ENCODE peak calls at places on chromosomes 4 and X, in seven cellular contexts. S is IMR-90, O is neuronal stem cell, G is H9, H is mesendoderm, Y is H1, A is trophoblast cell. T is an unnamed sample.

GRCh38 chrX:38117485-38117884 is 103.2 kb downstream of the SRPX start:
- DNase-seq in S (peak; percentile 24), A (no peak), Y (no peak), H (no peak), O (no peak), G (no peak), T (no peak)

GRCh38 chr4:15402146-15402545 is 25.7 kb upstream of the C1QTNF7 start:
- DNase-seq in A (peak; percentile 64), H (no peak), G (no peak), S (peak; percentile 80), O (no peak), Y (no peak), T (peak; percentile 35)

GRCh38 chr4:128288689-128289106 is 1.1 kb upstream of the PGRMC2 start:
- DNase-seq in O (no peak), H (peak; percentile 72), Y (no peak), G (no peak), A (peak; percentile 79), S (peak; percentile 56), T (peak; percentile 47)

GRCh38 chr4:37243722-37244582 is 591 bp upstream of the NWD2 start:
- DNase-seq in A (peak; percentile 3), G (peak; percentile 80), S (no peak), Y (peak; percentile 31), O (peak; percentile 36), H (peak; percentile 70), T (peak; percentile 3)

GRCh38 chrX:123201720-123202119 is 17.6 kb downstream of the GRIA3 start:
- DNase-seq in H (no peak), G (no peak), A (no peak), Y (no peak), S (no peak), O (no peak), T (no peak)

GRCh38 chrX:141632124-141632523 is 42.6 kb downstream of the SPANXA2 start:
- DNase-seq in A (no peak), O (no peak), H (no peak), Y (no peak), G (no peak), S (no peak), T (no peak)

GRCh38 chrX:13415551-13415950 is 95.7 kb upstream of the ATXN3L start:
- DNase-seq in Y (no peak), S (no peak), A (no peak), H (peak; percentile 10), G (no peak), O (no peak), T (no peak)

GRCh38 chrX:24264383-24264782 is 49.5 kb downstream of the SUPT20HL2 start:
- DNase-seq in S (peak; percentile 13), A (no peak), Y (no peak), H (no peak), O (no peak), G (no peak), T (peak; percentile 22)

GRCh38 chr4:3344596-3344995 is 51.8 kb downstream of the RGS12 start:
- DNase-seq in S (no peak), O (no peak), G (no peak), H (no peak), A (no peak), Y (no peak), T (no peak)

GRCh38 chrX:131830400-131831184 is 192.5 kb upstream of the STK26 start:
- DNase-seq in H (peak; percentile 98), Y (peak; percentile 81), O (peak; percentile 81), G (peak; percentile 95), S (peak; percentile 69), A (peak; percentile 99), T (peak; percentile 89)

GRCh38 chr4:32140636-32141035 is 1420.5 kb downstream of the PCDH7 start:
- DNase-seq in O (no peak), H (peak; percentile 14), Y (no peak), A (peak; percentile 80), G (no peak), S (peak; percentile 47), T (peak; percentile 76)

GRCh38 chr4:30728291-30728690 is 8.1 kb downstream of the PCDH7 start:
- DNase-seq in G (no peak), Y (no peak), A (no peak), S (no peak), O (no peak), H (no peak), T (no peak)

GRCh38 chr4:1233641-1234277 is 15.2 kb downstream of the CTBP1 start:
- DNase-seq in H (no peak), S (peak; percentile 34), Y (no peak), G (no peak), O (no peak), A (peak; percentile 57), T (peak; percentile 60)

GRCh38 chr4:143711543-143712159 is 11.2 kb upstream of the FREM3 start:
- DNase-seq in O (no peak), A (no peak), G (peak; percentile 54), Y (no peak), H (peak; percentile 50), S (no peak), T (no peak)

GRCh38 chr4:105859233-105859632 is 36.0 kb upstream of the NPNT start:
- DNase-seq in S (peak; percentile 79), O (no peak), A (peak; percentile 25), H (no peak), G (no peak), Y (no peak), T (peak; percentile 87)

GRCh38 chrX:2385224-2385623 is 115.6 kb downstream of the DHRSX start:
- DNase-seq in O (no peak), Y (no peak), A (peak; percentile 82), H (peak; percentile 64), S (peak; percentile 88), G (no peak), T (peak; percentile 76)

GRCh38 chr4:77819409-77819835 is 254 bp upstream of the CNOT6L start:
- DNase-seq in Y (no peak), A (peak; percentile 63), O (no peak), G (peak; percentile 32), S (no peak), H (no peak), T (peak; percentile 30)

GRCh38 chr4:169000315-169000714 is 9.7 kb downstream of the CBR4 start:
- DNase-seq in Y (no peak), A (no peak), S (no peak), O (no peak), H (no peak), G (no peak), T (no peak)

GRCh38 chr4:70183168-70183939 is 12.2 kb upstream of the ODAM start:
- DNase-seq in H (peak; percentile 80), A (peak; percentile 61), G (peak; percentile 42), O (peak; percentile 63), Y (peak; percentile 9), S (peak; percentile 48), T (peak; percentile 54)

GRCh38 chrX:155216940-155217450 is 735 bp downstream of the VBP1 start:
- DNase-seq in A (no peak), H (no peak), S (peak; percentile 4), Y (no peak), G (no peak), O (peak; percentile 1), T (no peak)

GRCh38 chr4:143195581-143195980 is 10.9 kb downstream of the USP38 start:
- DNase-seq in O (no peak), Y (no peak), G (no peak), A (no peak), H (no peak), S (no peak), T (no peak)

GRCh38 chrX:40207626-40208025 is 109.9 kb upstream of the BCOR start:
- DNase-seq in H (no peak), S (peak; percentile 19), O (no peak), A (no peak), Y (no peak), G (no peak), T (no peak)

GRCh38 chrX:41922125-41922521 is 1.2 kb downstream of the CASK start:
- DNase-seq in H (no peak), A (peak; percentile 5), S (peak; percentile 27), G (no peak), O (no peak), Y (no peak), T (peak; percentile 52)

DNA sequence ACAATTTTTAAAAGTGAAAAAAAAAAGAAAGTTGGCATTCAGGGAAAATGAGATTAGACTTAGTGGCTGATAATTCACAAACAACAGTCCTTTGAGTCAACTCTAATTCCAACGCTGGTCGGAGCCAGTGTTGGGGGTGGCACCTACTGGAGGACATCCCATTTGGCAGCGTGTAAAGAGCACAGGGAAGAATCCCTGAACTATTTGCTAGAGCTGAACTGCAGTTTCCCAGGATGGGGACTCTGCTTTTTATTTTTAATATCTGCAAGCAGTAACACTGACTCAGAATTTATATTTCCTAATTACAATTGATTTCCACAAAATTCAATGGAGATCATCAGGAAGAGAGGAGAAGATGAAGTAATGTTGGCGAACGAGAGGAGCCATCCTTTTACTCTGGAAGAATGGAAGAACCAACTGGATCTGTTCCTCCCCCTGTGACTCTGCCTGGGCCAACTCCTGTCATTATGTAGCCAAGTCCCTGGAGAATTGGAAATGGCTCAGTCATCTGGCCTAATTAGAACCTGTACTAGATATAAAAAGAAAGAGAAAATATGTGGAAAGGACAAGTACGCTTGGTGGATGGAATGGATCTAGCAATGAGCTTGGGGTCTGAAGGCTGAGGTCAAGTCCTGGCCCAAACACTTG is 76.7 kb downstream of the IRF2 start:
- DNase-seq in G (no peak), Y (no peak), O (no peak), A (no peak), S (no peak), H (no peak), T (no peak)
- H3K9ac ChIP-seq in G (no peak overlapping the region), Y (no peak overlapping the region), O (no peak overlapping the region), A (no peak overlapping the region), S (no peak overlapping the region), H (no peak overlapping the region), T (no peak overlapping the region)

DNA sequence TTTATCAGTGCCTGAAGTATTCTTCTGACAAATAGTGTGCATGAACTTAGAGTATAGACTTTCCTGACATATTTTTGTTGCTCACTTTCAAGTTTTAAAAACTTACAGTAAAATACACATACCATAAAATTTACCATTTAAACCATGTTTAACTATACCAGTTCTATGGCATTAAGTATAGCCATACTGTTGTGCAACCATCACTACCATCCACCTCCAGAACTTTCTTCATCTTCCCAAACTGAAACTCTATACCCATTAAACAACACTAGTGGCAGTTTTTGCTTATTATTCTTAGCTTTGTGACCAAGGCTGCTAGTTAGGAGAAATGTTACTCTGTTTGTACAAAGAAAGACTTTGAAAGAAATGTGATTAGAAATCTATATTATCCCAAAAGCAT is 25.8 kb downstream of the ATP7A start:
- DNase-seq in A (no peak), G (no peak), Y (no peak), H (no peak), S (peak; percentile 27), O (no peak), T (no peak)
- H4K8ac ChIP-seq in A (no peak overlapping the region), G (no peak overlapping the region), Y (no peak overlapping the region), H (no peak overlapping the region), S (no peak overlapping the region), O (no peak overlapping the region), T (no peak overlapping the region)

GRCh38 chrX:134435894-134436293 is 24.1 kb upstream of the HPRT1 start:
- DNase-seq in A (peak; percentile 57), O (no peak), S (no peak), H (no peak), G (no peak), Y (no peak), T (no peak)

GRCh38 chrX:134426285-134426684 is 33.7 kb upstream of the HPRT1 start:
- DNase-seq in Y (no peak), A (no peak), H (no peak), S (no peak), O (no peak), G (no peak), T (no peak)

GRCh38 chrX:134431894-134432293 is 28.1 kb upstream of the HPRT1 start:
- DNase-seq in H (no peak), A (no peak), Y (no peak), G (no peak), O (no peak), S (peak; percentile 66), T (peak; percentile 34)
- H3K4me2 ChIP-seq in H (no peak overlapping the region), A (no peak overlapping the region), Y (no peak overlapping the region), G (no peak overlapping the region), O (no peak overlapping the region), S (no peak overlapping the region), T (no peak overlapping the region)

GRCh38 chrX:43655151-43655676 is 885 bp upstream of the MAOA start:
- DNase-seq in A (peak; percentile 48), Y (no peak), O (no peak), H (peak; percentile 60), G (peak; percentile 54), S (peak; percentile 3), T (peak; percentile 72)
- H3K9ac ChIP-seq in A (peak overlapping the region; percentile 53), Y (no peak overlapping the region), O (peak overlapping the region; percentile 77), H (peak overlapping the region; percentile 50), G (no peak overlapping the region), S (peak overlapping the region; percentile 36), T (peak overlapping the region; percentile 96)